ENCODE peak calls at places on chromosomes 5 and 9, in nine cellular contexts. C is endothelial cell of umbilical vein; W is CD4-positive, alpha-beta memory T cell; J is ovary; O is tibial nerve; Z is aorta; U is CD4-positive, CD25-positive, alpha-beta regulatory T cell; V is IMR-90; A is Peyer's patch. P is an unnamed sample. For H3K4me1, the result is how much of the 10 kb centered on the place peaks cover.

GRCh38 chr5:148542812-148543211 is 111.5 kb downstream of the HTR4 start:
- DNase-seq in Z (no peak), O (no peak), U (no peak), W (no peak), C (no peak), A (no peak), J (no peak), V (peak), P (no peak)

GRCh38 chr5:179275381-179275878 is 69.8 kb downstream of the ADAMTS2 start:
- DNase-seq in V (no peak), U (no peak), C (no peak), J (no peak), W (no peak), A (no peak), O (no peak), Z (peak), P (no peak)

GRCh38 chr5:673140-673836 is 19.9 kb downstream of the TPPP start:
- DNase-seq in U (no peak), W (no peak), J (no peak), Z (peak), O (no peak), A (no peak), C (no peak), V (no peak), P (no peak)

GRCh38 chr5:157294692-157295091 is 28.8 kb downstream of the CYFIP2 start:
- DNase-seq in U (no peak), A (no peak), O (no peak), J (no peak), V (no peak), W (no peak), Z (no peak), C (no peak), P (no peak)

GRCh38 chr5:57650360-57651069 is 167.9 kb upstream of the ACTBL2 start:
- DNase-seq in W (peak), C (peak), V (peak), J (peak), O (peak), A (no peak), U (no peak), Z (no peak), P (no peak)

GRCh38 chr5:101517795-101518194 is 614.7 kb upstream of the ST8SIA4 start:
- DNase-seq in J (no peak), O (no peak), A (no peak), Z (no peak), U (no peak), V (no peak), W (no peak), C (no peak), P (no peak)

GRCh38 chr5:119343766-119344165 is 12.1 kb upstream of the TNFAIP8 start:
- DNase-seq in J (no peak), V (peak), O (no peak), U (no peak), C (no peak), Z (no peak), A (no peak), W (no peak), P (no peak)

GRCh38 chr5:79983618-79984017 is 7.4 kb downstream of the MTX3 start:
- DNase-seq in W (no peak), Z (no peak), A (no peak), J (no peak), U (no peak), C (no peak), V (no peak), O (no peak), P (no peak)

GRCh38 chr5:87116821-87117512 is 150.7 kb upstream of the RASA1 start:
- DNase-seq in O (no peak), J (no peak), A (no peak), U (no peak), C (no peak), Z (no peak), V (peak), W (no peak), P (no peak)

GRCh38 chr9:133509179-133510083 is 15.3 kb downstream of the MYMK start:
- DNase-seq in O (no peak), U (no peak), C (no peak), W (peak), Z (no peak), J (no peak), A (no peak), V (no peak), P (no peak)

GRCh38 chr5:176542135-176542595 is 5.0 kb upstream of the RNF44 start:
- DNase-seq in W (peak), C (no peak), Z (no peak), V (no peak), O (no peak), J (peak), A (peak), U (peak), P (peak)

GRCh38 chr5:176540476-176540899 is 3.3 kb upstream of the RNF44 start:
- DNase-seq in U (no peak), C (no peak), V (no peak), W (no peak), J (no peak), A (no peak), Z (no peak), O (no peak), P (peak)

GRCh38 chr5:176542596-176543427 is 5.6 kb upstream of the RNF44 start:
- DNase-seq in J (peak), O (no peak), Z (no peak), C (no peak), W (peak), V (peak), A (no peak), U (peak), P (peak)

GRCh38 chr5:176540956-176541337 is 3.7 kb upstream of the RNF44 start:
- DNase-seq in V (no peak), Z (no peak), A (no peak), O (no peak), J (no peak), C (no peak), U (no peak), W (peak), P (no peak)

DNA sequence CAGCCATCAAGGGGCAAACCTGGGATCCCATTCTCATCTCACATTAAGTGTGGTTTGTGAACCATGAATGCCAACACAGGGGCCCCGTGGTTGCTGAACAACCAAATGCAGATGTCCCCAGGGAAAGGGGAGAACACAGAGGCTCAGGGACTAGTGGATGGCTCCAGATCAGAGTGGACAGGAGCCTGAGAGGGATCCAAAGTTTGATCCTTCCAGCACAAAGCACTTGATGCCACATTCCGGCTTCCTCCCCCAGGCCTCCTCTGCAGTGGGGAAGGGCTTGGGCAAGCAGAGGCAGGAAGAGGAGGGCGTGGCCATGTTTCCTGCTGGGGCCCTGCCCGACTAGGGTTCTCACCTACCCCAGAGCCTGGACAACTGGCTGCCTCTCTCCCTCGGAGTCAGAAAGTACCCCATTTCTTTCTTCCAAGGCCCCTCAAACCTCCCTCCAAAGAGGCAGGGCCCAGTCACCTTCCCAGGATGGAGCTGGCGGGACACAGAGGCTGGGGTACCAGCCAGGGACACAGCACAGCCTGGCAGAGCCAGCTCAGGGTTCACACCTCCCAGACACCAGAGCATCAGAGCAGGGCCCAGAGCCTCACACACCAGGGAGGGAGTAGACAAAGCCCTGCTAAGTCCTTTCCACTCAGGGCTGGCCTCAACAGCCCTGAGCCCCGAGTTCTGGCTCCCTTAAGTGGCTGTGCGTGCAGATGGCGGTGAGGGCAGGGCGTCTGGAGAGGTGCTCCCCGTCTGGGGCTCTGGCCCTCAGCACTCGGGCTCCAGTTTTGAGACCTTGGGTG is 4.3 kb upstream of the RNF44 start:
- DNase-seq in J (peak), O (peak), A (peak), Z (peak), V (no peak), C (peak), U (peak), W (peak), P (peak)
- H3K4me1 ChIP-seq in J (under half), O (under half), A (under half), Z (under half), V (under half), C (under half), U (half or more), W (half or more), P (under half)

DNA sequence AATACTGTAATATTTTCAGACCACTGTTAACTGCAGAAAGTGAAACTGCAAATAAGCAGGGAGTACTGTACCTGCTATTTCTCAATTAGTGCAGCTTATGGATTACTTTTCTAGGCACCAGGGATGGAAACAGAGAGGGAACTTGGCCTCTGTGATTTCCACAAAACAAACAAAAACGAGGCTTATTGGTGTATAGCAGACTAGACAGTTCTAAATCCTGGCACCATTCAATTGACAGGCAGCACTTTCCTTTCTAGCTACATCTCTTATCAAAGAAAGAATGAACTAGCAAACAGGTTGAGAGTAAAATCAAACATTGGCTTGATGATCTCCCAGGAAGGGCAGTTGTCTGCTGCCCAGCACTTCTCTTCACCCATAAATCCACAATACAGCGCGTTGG is 16.0 kb upstream of the IL33 start:
- DNase-seq in A (no peak), O (no peak), V (no peak), C (no peak), U (no peak), J (no peak), Z (no peak), W (no peak), P (no peak)
- H3K27ac ChIP-seq in A (no peak), O (no peak), V (no peak), C (no peak), U (no peak), J (no peak), Z (no peak), W (no peak), P (no peak)

DNA sequence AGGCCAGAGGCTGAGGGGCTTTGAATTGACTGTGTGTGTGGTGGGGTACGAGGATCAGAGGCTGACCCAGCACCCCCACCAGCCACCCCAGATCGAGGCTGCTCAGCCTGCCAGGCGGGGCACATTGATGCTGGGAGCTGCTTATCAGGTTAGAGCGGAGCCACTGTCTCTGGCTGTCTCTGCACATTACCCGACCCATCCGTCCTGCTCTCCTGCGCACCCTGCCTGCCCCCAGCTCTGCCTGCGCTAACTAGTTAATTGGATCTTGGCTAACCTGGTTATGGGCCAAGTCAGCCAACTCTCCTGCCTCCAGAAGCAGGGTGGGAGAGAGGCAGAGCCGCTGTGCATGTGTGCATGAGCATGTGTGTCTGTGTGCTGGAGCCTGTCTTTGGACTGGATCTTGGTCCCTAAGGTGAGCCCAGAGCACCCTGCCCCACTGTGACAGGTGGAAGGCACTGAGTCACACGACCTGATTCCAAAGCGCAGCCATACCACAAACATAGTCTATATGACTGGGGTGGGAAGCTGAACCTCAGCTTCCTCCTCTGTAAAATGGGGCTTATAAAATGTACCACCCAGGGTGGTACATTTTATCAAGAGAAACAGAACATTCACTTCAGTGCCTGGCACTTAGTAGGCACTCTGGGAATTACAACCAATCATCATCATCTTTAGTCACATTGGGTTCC is 39.7 kb downstream of the PCDH1 start:
- DNase-seq in J (no peak), Z (no peak), V (no peak), U (no peak), C (no peak), O (no peak), A (no peak), W (no peak), P (no peak)
- H3K4me1 ChIP-seq in J (under half), Z (under half), V (under half), U (under half), C (half or more), O (under half), A (under half), W (under half), P (under half)

GRCh38 chr5:158463971-158464370 is 605.0 kb upstream of the CLINT1 start:
- DNase-seq in A (no peak), U (no peak), Z (peak), V (peak), C (no peak), J (peak), O (peak), W (no peak), P (no peak)
- H3K27ac ChIP-seq in A (no peak), U (no peak), Z (no peak), V (no peak), C (no peak), J (no peak), O (no peak), W (no peak), P (no peak)

GRCh38 chr5:132417461-132417860 is 48.0 kb downstream of the SLC22A5 start:
- DNase-seq in V (no peak), J (no peak), Z (no peak), C (no peak), A (no peak), O (no peak), W (no peak), U (no peak), P (no peak)

GRCh38 chr5:132413567-132413966 is 44.1 kb downstream of the SLC22A5 start:
- DNase-seq in W (no peak), C (no peak), O (no peak), V (no peak), U (no peak), Z (no peak), J (no peak), A (no peak), P (no peak)

GRCh38 chr5:132416306-132417009 is 46.9 kb downstream of the SLC22A5 start:
- DNase-seq in U (no peak), V (no peak), J (no peak), C (no peak), A (no peak), O (no peak), Z (no peak), W (no peak), P (no peak)

GRCh38 chr5:132417010-132417439 is 47.5 kb downstream of the SLC22A5 start:
- DNase-seq in O (no peak), Z (peak), U (no peak), W (no peak), C (no peak), J (no peak), V (no peak), A (no peak), P (no peak)

GRCh38 chr5:132414634-132415377 is 45.3 kb downstream of the SLC22A5 start:
- DNase-seq in C (peak), A (no peak), W (no peak), U (no peak), Z (no peak), V (no peak), J (peak), O (no peak), P (no peak)
- H3K4me1 ChIP-seq in C (under half), A (under half), W (half or more), U (half or more), Z (under half), V (under half), J (under half), O (under half), P (under half)

GRCh38 chr5:39465843-39466242 is 41.1 kb upstream of the DAB2 start:
- DNase-seq in Z (no peak), W (no peak), V (no peak), J (no peak), U (no peak), A (no peak), O (no peak), C (peak), P (no peak)
- H3K27ac ChIP-seq in Z (no peak), W (no peak), V (no peak), J (no peak), U (no peak), A (no peak), O (no peak), C (peak), P (no peak)

GRCh38 chr5:142961435-142962171 is 191.4 kb downstream of the ARHGAP26 start:
- DNase-seq in Z (no peak), U (no peak), C (no peak), O (no peak), V (no peak), J (no peak), W (no peak), A (no peak), P (no peak)
- H3K4me1 ChIP-seq in Z (under half), U (under half), C (under half), O (under half), V (under half), J (under half), W (under half), A (under half), P (under half)

P was measured in pancreas.